ENCODE peak calls at places on chromosomes 16 and 17, in eight cellular contexts. One of them, this sample, is unnamed.

GRCh38 chr17:82062076-82062983 is 3.3 kb downstream of the DUS1L start:
- DNase-seq in fibroblast of the aortic adventitia: no peak
- DNase-seq in fibroblast of mammary gland: no peak
- DNase-seq in tibial artery: no peak
- DNase-seq in AG09319: no peak
- DNase-seq in adrenal gland: no peak
- DNase-seq in OCI-LY7: no peak
- DNase-seq in lower leg skin: no peak
- DNase-seq in this sample: no peak

GRCh38 chr16:17134586-17134985 is 336.2 kb downstream of the XYLT1 start:
- DNase-seq in fibroblast of the aortic adventitia: no peak
- DNase-seq in fibroblast of mammary gland: no peak
- DNase-seq in tibial artery: no peak
- DNase-seq in AG09319: no peak
- DNase-seq in adrenal gland: no peak
- DNase-seq in OCI-LY7: peak; percentile 66
- DNase-seq in lower leg skin: no peak
- DNase-seq in this sample: no peak

GRCh38 chr16:85834741-85835140 is 35.2 kb downstream of the COX4I1 start:
- DNase-seq in fibroblast of the aortic adventitia: no peak
- DNase-seq in fibroblast of mammary gland: no peak
- DNase-seq in tibial artery: no peak
- DNase-seq in AG09319: no peak
- DNase-seq in adrenal gland: no peak
- DNase-seq in OCI-LY7: no peak
- DNase-seq in lower leg skin: no peak
- DNase-seq in this sample: no peak

GRCh38 chr16:85381738-85382592 is 231.2 kb upstream of the GSE1 start:
- DNase-seq in fibroblast of the aortic adventitia: peak; percentile 40
- DNase-seq in fibroblast of mammary gland: peak; percentile 43
- DNase-seq in tibial artery: no peak
- DNase-seq in AG09319: no peak
- DNase-seq in adrenal gland: no peak
- DNase-seq in OCI-LY7: no peak
- DNase-seq in lower leg skin: no peak
- DNase-seq in this sample: no peak

GRCh38 chr16:9885876-9886275 is 296.4 kb downstream of the GRIN2A start:
- DNase-seq in fibroblast of the aortic adventitia: no peak
- DNase-seq in fibroblast of mammary gland: no peak
- DNase-seq in tibial artery: no peak
- DNase-seq in AG09319: no peak
- DNase-seq in adrenal gland: no peak
- DNase-seq in OCI-LY7: no peak
- DNase-seq in lower leg skin: no peak
- DNase-seq in this sample: no peak

GRCh38 chr16:27640277-27640600 is 90.3 kb downstream of the KATNIP start:
- DNase-seq in fibroblast of the aortic adventitia: no peak
- DNase-seq in fibroblast of mammary gland: no peak
- DNase-seq in tibial artery: no peak
- DNase-seq in AG09319: no peak
- DNase-seq in adrenal gland: no peak
- DNase-seq in OCI-LY7: no peak
- DNase-seq in lower leg skin: no peak
- DNase-seq in this sample: no peak

GRCh38 chr16:17233301-17234002 is 237.3 kb downstream of the XYLT1 start:
- DNase-seq in fibroblast of the aortic adventitia: no peak
- DNase-seq in fibroblast of mammary gland: no peak
- DNase-seq in tibial artery: no peak
- DNase-seq in AG09319: no peak
- DNase-seq in adrenal gland: no peak
- DNase-seq in OCI-LY7: no peak
- DNase-seq in lower leg skin: no peak
- DNase-seq in this sample: no peak

GRCh38 chr17:2856727-2857126 is 60.5 kb downstream of the RAP1GAP2 start:
- DNase-seq in fibroblast of the aortic adventitia: no peak
- DNase-seq in fibroblast of mammary gland: no peak
- DNase-seq in tibial artery: no peak
- DNase-seq in AG09319: no peak
- DNase-seq in adrenal gland: no peak
- DNase-seq in OCI-LY7: no peak
- DNase-seq in lower leg skin: no peak
- DNase-seq in this sample: no peak

GRCh38 chr17:4492762-4493561 is 5.7 kb upstream of the SPNS2 start:
- DNase-seq in fibroblast of the aortic adventitia: peak; percentile 16
- DNase-seq in fibroblast of mammary gland: peak; percentile 30
- DNase-seq in tibial artery: no peak
- DNase-seq in AG09319: no peak
- DNase-seq in adrenal gland: peak; percentile 56
- DNase-seq in OCI-LY7: peak; percentile 66
- DNase-seq in lower leg skin: no peak
- DNase-seq in this sample: no peak

GRCh38 chr16:79317521-79317920 is 283.0 kb downstream of the MAF start:
- DNase-seq in fibroblast of the aortic adventitia: no peak
- DNase-seq in fibroblast of mammary gland: no peak
- DNase-seq in tibial artery: no peak
- DNase-seq in AG09319: no peak
- DNase-seq in adrenal gland: no peak
- DNase-seq in OCI-LY7: no peak
- DNase-seq in lower leg skin: no peak
- DNase-seq in this sample: no peak

GRCh38 chr16:56551796-56552738 is 12.8 kb upstream of the MT4 start:
- DNase-seq in fibroblast of the aortic adventitia: peak; percentile 12
- DNase-seq in fibroblast of mammary gland: no peak
- DNase-seq in tibial artery: no peak
- DNase-seq in AG09319: no peak
- DNase-seq in adrenal gland: peak; percentile 62
- DNase-seq in OCI-LY7: peak; percentile 63
- DNase-seq in lower leg skin: peak; percentile 70
- DNase-seq in this sample: no peak

GRCh38 chr17:77106874-77107358 is 33.9 kb upstream of the SEC14L1 start:
- DNase-seq in fibroblast of the aortic adventitia: no peak
- DNase-seq in fibroblast of mammary gland: no peak
- DNase-seq in tibial artery: no peak
- DNase-seq in AG09319: no peak
- DNase-seq in adrenal gland: no peak
- DNase-seq in OCI-LY7: peak; percentile 64
- DNase-seq in lower leg skin: no peak
- DNase-seq in this sample: no peak

GRCh38 chr17:9251273-9251672 is 230.0 kb downstream of the NTN1 start:
- DNase-seq in fibroblast of the aortic adventitia: no peak
- DNase-seq in fibroblast of mammary gland: no peak
- DNase-seq in tibial artery: no peak
- DNase-seq in AG09319: no peak
- DNase-seq in adrenal gland: no peak
- DNase-seq in OCI-LY7: no peak
- DNase-seq in lower leg skin: no peak
- DNase-seq in this sample: no peak

GRCh38 chr16:89426736-89427525 is 63.4 kb downstream of the ANKRD11 start:
- DNase-seq in fibroblast of the aortic adventitia: no peak
- DNase-seq in fibroblast of mammary gland: peak; percentile 51
- DNase-seq in tibial artery: no peak
- DNase-seq in AG09319: no peak
- DNase-seq in adrenal gland: no peak
- DNase-seq in OCI-LY7: no peak
- DNase-seq in lower leg skin: no peak
- DNase-seq in this sample: no peak

GRCh38 chr16:27811881-27812280 is 251.6 kb downstream of the GSG1L start:
- DNase-seq in fibroblast of the aortic adventitia: no peak
- DNase-seq in fibroblast of mammary gland: no peak
- DNase-seq in tibial artery: peak; percentile 34
- DNase-seq in AG09319: no peak
- DNase-seq in adrenal gland: no peak
- DNase-seq in OCI-LY7: no peak
- DNase-seq in lower leg skin: peak; percentile 50
- DNase-seq in this sample: no peak

GRCh38 chr17:17227608-17228520 is 9.1 kb downstream of the FLCN start:
- DNase-seq in fibroblast of the aortic adventitia: no peak
- DNase-seq in fibroblast of mammary gland: no peak
- DNase-seq in tibial artery: peak; percentile 68
- DNase-seq in AG09319: no peak
- DNase-seq in adrenal gland: no peak
- DNase-seq in OCI-LY7: no peak
- DNase-seq in lower leg skin: no peak
- DNase-seq in this sample: no peak

GRCh38 chr17:51860934-51861561 is 297.5 kb downstream of the CA10 start:
- DNase-seq in fibroblast of the aortic adventitia: no peak
- DNase-seq in fibroblast of mammary gland: peak; percentile 15
- DNase-seq in tibial artery: no peak
- DNase-seq in AG09319: no peak
- DNase-seq in adrenal gland: peak; percentile 43
- DNase-seq in OCI-LY7: peak; percentile 22
- DNase-seq in lower leg skin: no peak
- DNase-seq in this sample: no peak
- TF ChIP-seq CTCF in fibroblast of the aortic adventitia: no peak
- TF ChIP-seq CTCF in fibroblast of mammary gland: peak; percentile 50
- TF ChIP-seq CTCF in tibial artery: no peak
- TF ChIP-seq CTCF in AG09319: no peak
- TF ChIP-seq CTCF in adrenal gland: peak; percentile 24
- TF ChIP-seq CTCF in OCI-LY7: peak; percentile 74
- TF ChIP-seq CTCF in lower leg skin: no peak
- TF ChIP-seq CTCF in this sample: no peak

GRCh38 chr16:76882105-76882504 is 308.9 kb upstream of the MON1B start:
- DNase-seq in fibroblast of the aortic adventitia: no peak
- DNase-seq in fibroblast of mammary gland: peak; percentile 1
- DNase-seq in tibial artery: no peak
- DNase-seq in AG09319: no peak
- DNase-seq in adrenal gland: no peak
- DNase-seq in OCI-LY7: no peak
- DNase-seq in lower leg skin: no peak
- DNase-seq in this sample: no peak
- TF ChIP-seq CTCF in fibroblast of the aortic adventitia: no peak
- TF ChIP-seq CTCF in fibroblast of mammary gland: peak; percentile 3
- TF ChIP-seq CTCF in tibial artery: no peak
- TF ChIP-seq CTCF in AG09319: no peak
- TF ChIP-seq CTCF in adrenal gland: no peak
- TF ChIP-seq CTCF in OCI-LY7: peak; percentile 27
- TF ChIP-seq CTCF in lower leg skin: no peak
- TF ChIP-seq CTCF in this sample: no peak

GRCh38 chr17:73230088-73230487 is 31.6 kb downstream of the CPSF4L start:
- DNase-seq in fibroblast of the aortic adventitia: no peak
- DNase-seq in fibroblast of mammary gland: no peak
- DNase-seq in tibial artery: no peak
- DNase-seq in AG09319: no peak
- DNase-seq in adrenal gland: no peak
- DNase-seq in OCI-LY7: no peak
- DNase-seq in lower leg skin: no peak
- DNase-seq in this sample: no peak

GRCh38 chr17:73231363-73231762 is 30.3 kb downstream of the CPSF4L start:
- DNase-seq in fibroblast of the aortic adventitia: peak; percentile 32
- DNase-seq in fibroblast of mammary gland: no peak
- DNase-seq in tibial artery: no peak
- DNase-seq in AG09319: no peak
- DNase-seq in adrenal gland: no peak
- DNase-seq in OCI-LY7: peak; percentile 30
- DNase-seq in lower leg skin: no peak
- DNase-seq in this sample: no peak

GRCh38 chr17:73234746-73235145 is 26.9 kb downstream of the CPSF4L start:
- DNase-seq in fibroblast of the aortic adventitia: no peak
- DNase-seq in fibroblast of mammary gland: no peak
- DNase-seq in tibial artery: no peak
- DNase-seq in AG09319: no peak
- DNase-seq in adrenal gland: no peak
- DNase-seq in OCI-LY7: no peak
- DNase-seq in lower leg skin: no peak
- DNase-seq in this sample: no peak

GRCh38 chr17:73232587-73233373 is 28.9 kb downstream of the CPSF4L start:
- DNase-seq in fibroblast of the aortic adventitia: peak; percentile 23
- DNase-seq in fibroblast of mammary gland: no peak
- DNase-seq in tibial artery: no peak
- DNase-seq in AG09319: no peak
- DNase-seq in adrenal gland: peak; percentile 35
- DNase-seq in OCI-LY7: peak; percentile 58
- DNase-seq in lower leg skin: peak; percentile 88
- DNase-seq in this sample: no peak

GRCh38 chr17:73231841-73232586 is 29.7 kb downstream of the CPSF4L start:
- DNase-seq in fibroblast of the aortic adventitia: peak; percentile 91
- DNase-seq in fibroblast of mammary gland: peak; percentile 90
- DNase-seq in tibial artery: peak; percentile 97
- DNase-seq in AG09319: peak; percentile 84
- DNase-seq in adrenal gland: peak; percentile 96
- DNase-seq in OCI-LY7: peak; percentile 99
- DNase-seq in lower leg skin: peak; percentile 99
- DNase-seq in this sample: peak; percentile 88
- TF ChIP-seq CTCF in fibroblast of the aortic adventitia: peak; percentile 25
- TF ChIP-seq CTCF in fibroblast of mammary gland: no peak
- TF ChIP-seq CTCF in tibial artery: peak; percentile 38
- TF ChIP-seq CTCF in AG09319: no peak
- TF ChIP-seq CTCF in adrenal gland: peak; percentile 46
- TF ChIP-seq CTCF in OCI-LY7: no peak
- TF ChIP-seq CTCF in lower leg skin: no peak
- TF ChIP-seq CTCF in this sample: no peak

GRCh38 chr17:57672205-57672632 is 72.9 kb downstream of the CCDC182 start:
- DNase-seq in fibroblast of the aortic adventitia: peak; percentile 62
- DNase-seq in fibroblast of mammary gland: peak; percentile 66
- DNase-seq in tibial artery: peak; percentile 34
- DNase-seq in AG09319: peak; percentile 4
- DNase-seq in adrenal gland: peak; percentile 18
- DNase-seq in OCI-LY7: peak; percentile 72
- DNase-seq in lower leg skin: peak; percentile 54
- DNase-seq in this sample: no peak
- TF ChIP-seq CTCF in fibroblast of the aortic adventitia: no peak
- TF ChIP-seq CTCF in fibroblast of mammary gland: no peak
- TF ChIP-seq CTCF in tibial artery: no peak
- TF ChIP-seq CTCF in AG09319: no peak
- TF ChIP-seq CTCF in adrenal gland: no peak
- TF ChIP-seq CTCF in OCI-LY7: peak; percentile 68
- TF ChIP-seq CTCF in lower leg skin: no peak
- TF ChIP-seq CTCF in this sample: no peak

DNA sequence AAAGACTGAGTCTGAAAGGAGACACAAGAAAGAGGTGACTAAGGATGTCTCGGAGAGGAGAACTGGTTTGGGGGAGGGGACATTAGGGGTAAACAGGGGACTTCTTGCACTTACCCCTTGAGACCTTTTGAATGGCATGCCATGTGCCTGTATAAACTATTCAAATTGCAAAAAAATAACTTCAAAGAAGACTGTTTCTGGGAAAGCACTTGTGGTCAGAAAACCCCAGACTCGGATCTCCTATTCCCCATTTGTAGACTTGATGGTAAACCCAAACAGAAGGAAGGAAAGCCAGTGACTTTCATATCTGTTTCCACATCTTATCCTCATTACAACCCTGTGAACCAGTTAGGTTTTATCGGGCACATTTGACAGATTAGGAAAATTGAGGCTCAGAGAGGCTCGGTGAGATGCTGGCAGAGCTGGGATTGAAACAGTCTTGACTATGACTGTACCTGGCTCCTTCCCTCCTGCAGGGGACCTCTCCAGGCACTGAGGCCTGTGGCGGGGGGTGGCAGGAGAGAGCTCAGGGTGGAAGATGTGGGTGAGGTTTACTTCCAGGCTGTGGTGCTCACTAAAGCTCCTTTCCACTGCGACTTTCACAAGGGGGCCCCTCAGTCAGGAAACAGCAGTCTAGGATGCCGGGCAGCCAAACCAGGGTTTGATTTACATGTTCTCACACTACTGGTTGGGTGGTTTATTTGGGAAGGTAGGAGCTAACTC is 30.5 kb upstream of the PLCG2 start:
- DNase-seq in fibroblast of the aortic adventitia: no peak
- DNase-seq in fibroblast of mammary gland: no peak
- DNase-seq in tibial artery: no peak
- DNase-seq in AG09319: no peak
- DNase-seq in adrenal gland: no peak
- DNase-seq in OCI-LY7: peak; percentile 63
- DNase-seq in lower leg skin: no peak
- DNase-seq in this sample: no peak
- TF ChIP-seq CTCF in fibroblast of the aortic adventitia: no peak
- TF ChIP-seq CTCF in fibroblast of mammary gland: no peak
- TF ChIP-seq CTCF in tibial artery: no peak
- TF ChIP-seq CTCF in AG09319: no peak
- TF ChIP-seq CTCF in adrenal gland: no peak
- TF ChIP-seq CTCF in OCI-LY7: peak; percentile 55
- TF ChIP-seq CTCF in lower leg skin: no peak
- TF ChIP-seq CTCF in this sample: no peak

GRCh38 chr17:40862985-40863733 is 3.9 kb downstream of the KRT12 start:
- DNase-seq in fibroblast of the aortic adventitia: no peak
- DNase-seq in fibroblast of mammary gland: no peak
- DNase-seq in tibial artery: no peak
- DNase-seq in AG09319: no peak
- DNase-seq in adrenal gland: no peak
- DNase-seq in OCI-LY7: peak; percentile 8
- DNase-seq in lower leg skin: no peak
- DNase-seq in this sample: no peak
- TF ChIP-seq CTCF in fibroblast of the aortic adventitia: no peak
- TF ChIP-seq CTCF in fibroblast of mammary gland: peak; percentile 4
- TF ChIP-seq CTCF in tibial artery: no peak
- TF ChIP-seq CTCF in AG09319: peak; percentile 4
- TF ChIP-seq CTCF in adrenal gland: no peak
- TF ChIP-seq CTCF in OCI-LY7: peak; percentile 54
- TF ChIP-seq CTCF in lower leg skin: no peak
- TF ChIP-seq CTCF in this sample: no peak

This sample was measured in omental fat pad.